ENCODE peak calls at places on chromosomes 2 and 18, in ten cellular contexts. W is neural progenitor cell, E is aorta, V is brain microvascular endothelial cell, J is cardiac muscle cell, N is K562, H is OCI-LY7, Z is HCT116, F is SJSA1, K is adrenal gland. Y is an unnamed sample.

GRCh38 chr2:144183744-144184143 is 336.2 kb downstream of the ZEB2 start:
- DNase-seq in W (no peak), E (no peak), V (no peak), J (no peak), N (no peak), H (peak), Z (no peak), F (no peak), K (no peak), Y (no peak)

GRCh38 chr2:238725298-238725697 is 122.6 kb upstream of the TWIST2 start:
- DNase-seq in W (no peak), E (no peak), V (no peak), J (no peak), N (no peak), H (no peak), Z (no peak), F (no peak), K (no peak), Y (no peak)

GRCh38 chr2:81481242-81481993 is 1176.9 kb upstream of the LRRTM1 start:
- DNase-seq in W (no peak), E (no peak), V (no peak), J (no peak), N (peak), H (no peak), Z (no peak), F (no peak), K (peak), Y (no peak)

GRCh38 chr2:218026244-218026643 is 23.4 kb upstream of the TNS1 start:
- DNase-seq in W (no peak), E (no peak), V (no peak), J (no peak), N (no peak), H (no peak), Z (no peak), F (peak), K (no peak), Y (no peak)

GRCh38 chr2:67290451-67290991 is 106.6 kb upstream of the ETAA1 start:
- DNase-seq in W (no peak), E (peak), V (peak), J (no peak), N (no peak), H (no peak), Z (peak), F (peak), K (no peak), Y (peak)

GRCh38 chr18:57287766-57288165 is 64.6 kb upstream of the ST8SIA3 start:
- DNase-seq in W (no peak), E (no peak), V (no peak), J (no peak), N (no peak), H (no peak), Z (no peak), F (no peak), K (no peak), Y (no peak)

GRCh38 chr2:71784734-71785549 is 331.6 kb downstream of the DYSF start:
- DNase-seq in W (no peak), E (no peak), V (peak), J (no peak), N (peak), H (no peak), Z (peak), F (peak), K (no peak), Y (no peak)

GRCh38 chr18:66752733-66753132 is 148.8 kb upstream of the CDH19 start:
- DNase-seq in W (no peak), E (no peak), V (no peak), J (no peak), N (no peak), H (no peak), Z (no peak), F (no peak), K (no peak), Y (peak)

GRCh38 chr2:1588994-1589611 is 155.2 kb downstream of the PXDN start:
- DNase-seq in W (peak), E (no peak), V (peak), J (no peak), N (no peak), H (no peak), Z (no peak), F (peak), K (no peak), Y (no peak)

GRCh38 chr2:118990757-118991545 is 49.0 kb downstream of the MARCO start:
- DNase-seq in W (no peak), E (no peak), V (no peak), J (no peak), N (no peak), H (no peak), Z (no peak), F (peak), K (no peak), Y (no peak)

GRCh38 chr2:18396328-18396727 is 164.1 kb downstream of the RDH14 start:
- DNase-seq in W (no peak), E (no peak), V (no peak), J (no peak), N (no peak), H (no peak), Z (no peak), F (no peak), K (no peak), Y (no peak)

GRCh38 chr2:1685957-1686783 is 58.1 kb downstream of the PXDN start:
- DNase-seq in W (peak), E (no peak), V (peak), J (no peak), N (no peak), H (no peak), Z (no peak), F (peak), K (no peak), Y (no peak)

GRCh38 chr2:122388208-122388607 is 632.8 kb downstream of the TSN start:
- DNase-seq in W (no peak), E (no peak), V (no peak), J (no peak), N (no peak), H (no peak), Z (no peak), F (no peak), K (no peak), Y (no peak)

GRCh38 chr18:69954719-69955118 is 7.0 kb upstream of the CD226 start:
- DNase-seq in W (no peak), E (no peak), V (no peak), J (no peak), N (no peak), H (no peak), Z (no peak), F (no peak), K (no peak), Y (no peak)

GRCh38 chr2:16014041-16014787 is 73.9 kb downstream of the MYCN start:
- DNase-seq in W (no peak), E (no peak), V (no peak), J (no peak), N (no peak), H (no peak), Z (no peak), F (no peak), K (no peak), Y (no peak)

GRCh38 chr2:45177870-45178269 is 168.6 kb upstream of the SIX2 start:
- DNase-seq in W (no peak), E (no peak), V (peak), J (no peak), N (no peak), H (no peak), Z (no peak), F (no peak), K (no peak), Y (peak)

GRCh38 chr2:209663149-209663548 is 108.5 kb upstream of the UNC80 start:
- DNase-seq in W (peak), E (no peak), V (peak), J (peak), N (no peak), H (no peak), Z (no peak), F (no peak), K (no peak), Y (no peak)

GRCh38 chr18:7545734-7546133 is 21.4 kb upstream of the PTPRM start:
- DNase-seq in W (no peak), E (no peak), V (no peak), J (no peak), N (no peak), H (no peak), Z (no peak), F (no peak), K (no peak), Y (no peak)

GRCh38 chr2:106956879-106957278 is 70.9 kb upstream of the ST6GAL2 start:
- DNase-seq in W (no peak), E (peak), V (peak), J (no peak), N (no peak), H (no peak), Z (no peak), F (peak), K (no peak), Y (no peak)

GRCh38 chr2:28411166-28411755 is 18.6 kb downstream of the FOSL2 start:
- DNase-seq in W (no peak), E (no peak), V (no peak), J (no peak), N (no peak), H (no peak), Z (no peak), F (no peak), K (peak), Y (no peak)

GRCh38 chr18:21496277-21496835 is 104.1 kb downstream of the ESCO1 start:
- DNase-seq in W (no peak), E (no peak), V (no peak), J (no peak), N (no peak), H (no peak), Z (no peak), F (no peak), K (peak), Y (no peak)

GRCh38 chr2:238379096-238379810 is 47.5 kb upstream of the ASB1 start:
- DNase-seq in W (no peak), E (peak), V (peak), J (no peak), N (peak), H (no peak), Z (no peak), F (no peak), K (no peak), Y (no peak)

GRCh38 chr2:124320072-124320471 is 295.0 kb downstream of the CNTNAP5 start:
- DNase-seq in W (no peak), E (no peak), V (no peak), J (no peak), N (no peak), H (no peak), Z (no peak), F (no peak), K (no peak), Y (no peak)

GRCh38 chr2:202408546-202409140 is 32.5 kb downstream of the BMPR2 start:
- DNase-seq in W (no peak), E (no peak), V (no peak), J (no peak), N (no peak), H (no peak), Z (no peak), F (no peak), K (no peak), Y (no peak)

GRCh38 chr2:28729698-28730097 is 21.9 kb upstream of the PPP1CB start:
- DNase-seq in W (no peak), E (no peak), V (no peak), J (no peak), N (no peak), H (no peak), Z (no peak), F (no peak), K (no peak), Y (no peak)

GRCh38 chr2:127631997-127632581 is 13.9 kb upstream of the GPR17 start:
- DNase-seq in W (no peak), E (no peak), V (no peak), J (no peak), N (no peak), H (no peak), Z (no peak), F (no peak), K (no peak), Y (no peak)

GRCh38 chr2:219595250-219595649 is 2.4 kb upstream of the STK11IP start:
- DNase-seq in W (no peak), E (no peak), V (no peak), J (peak), N (peak), H (no peak), Z (no peak), F (no peak), K (no peak), Y (no peak)

GRCh38 chr2:206296128-206296527 is 21.7 kb downstream of the ZDBF2 start:
- DNase-seq in W (no peak), E (no peak), V (peak), J (no peak), N (no peak), H (no peak), Z (no peak), F (no peak), K (no peak), Y (peak)

GRCh38 chr2:240983996-240984498 is 14.4 kb upstream of the SNED1 start:
- DNase-seq in W (no peak), E (peak), V (no peak), J (no peak), N (no peak), H (no peak), Z (no peak), F (no peak), K (peak), Y (no peak)

GRCh38 chr2:46943881-46944798 is 28.5 kb upstream of the MCFD2 start:
- DNase-seq in W (no peak), E (no peak), V (no peak), J (no peak), N (no peak), H (peak), Z (no peak), F (no peak), K (no peak), Y (no peak)

GRCh38 chr18:31819106-31819924 is 58.6 kb upstream of the SLC25A52 start:
- DNase-seq in W (peak), E (no peak), V (peak), J (peak), N (peak), H (peak), Z (peak), F (no peak), K (no peak), Y (no peak)

GRCh38 chr18:73409242-73409641 is 541.5 kb upstream of the NETO1 start:
- DNase-seq in W (no peak), E (no peak), V (no peak), J (no peak), N (no peak), H (no peak), Z (no peak), F (no peak), K (no peak), Y (no peak)

GRCh38 chr18:48127546-48128105 is 197.2 kb upstream of the SMAD2 start:
- DNase-seq in W (no peak), E (no peak), V (no peak), J (no peak), N (no peak), H (no peak), Z (no peak), F (no peak), K (no peak), Y (no peak)

GRCh38 chr2:39492095-39492590 is 55.1 kb upstream of the MAP4K3 start:
- DNase-seq in W (no peak), E (no peak), V (peak), J (no peak), N (peak), H (peak), Z (no peak), F (no peak), K (no peak), Y (peak)

GRCh38 chr2:174121178-174121577 is 127.2 kb downstream of the OLA1 start:
- DNase-seq in W (no peak), E (no peak), V (no peak), J (no peak), N (no peak), H (no peak), Z (peak), F (no peak), K (no peak), Y (no peak)

GRCh38 chr2:37585982-37586621 is 85.3 kb downstream of the CDC42EP3 start:
- DNase-seq in W (no peak), E (peak), V (peak), J (no peak), N (peak), H (no peak), Z (peak), F (peak), K (peak), Y (peak)

GRCh38 chr2:226605642-226606041 is 194.0 kb downstream of the IRS1 start:
- DNase-seq in W (no peak), E (no peak), V (no peak), J (no peak), N (no peak), H (no peak), Z (no peak), F (no peak), K (no peak), Y (no peak)

GRCh38 chr18:12886498-12887126 is 2.6 kb upstream of the PTPN2 start:
- DNase-seq in W (peak), E (no peak), V (no peak), J (no peak), N (peak), H (peak), Z (no peak), F (no peak), K (peak), Y (no peak)

GRCh38 chr18:32470136-32470712 is 458 bp downstream of the GAREM1 start:
- DNase-seq in W (peak), E (peak), V (peak), J (peak), N (peak), H (peak), Z (no peak), F (peak), K (peak), Y (no peak)

GRCh38 chr2:24594283-24594682 is 103.2 kb downstream of the NCOA1 start:
- DNase-seq in W (no peak), E (no peak), V (no peak), J (no peak), N (no peak), H (no peak), Z (no peak), F (no peak), K (no peak), Y (no peak)

DNA sequence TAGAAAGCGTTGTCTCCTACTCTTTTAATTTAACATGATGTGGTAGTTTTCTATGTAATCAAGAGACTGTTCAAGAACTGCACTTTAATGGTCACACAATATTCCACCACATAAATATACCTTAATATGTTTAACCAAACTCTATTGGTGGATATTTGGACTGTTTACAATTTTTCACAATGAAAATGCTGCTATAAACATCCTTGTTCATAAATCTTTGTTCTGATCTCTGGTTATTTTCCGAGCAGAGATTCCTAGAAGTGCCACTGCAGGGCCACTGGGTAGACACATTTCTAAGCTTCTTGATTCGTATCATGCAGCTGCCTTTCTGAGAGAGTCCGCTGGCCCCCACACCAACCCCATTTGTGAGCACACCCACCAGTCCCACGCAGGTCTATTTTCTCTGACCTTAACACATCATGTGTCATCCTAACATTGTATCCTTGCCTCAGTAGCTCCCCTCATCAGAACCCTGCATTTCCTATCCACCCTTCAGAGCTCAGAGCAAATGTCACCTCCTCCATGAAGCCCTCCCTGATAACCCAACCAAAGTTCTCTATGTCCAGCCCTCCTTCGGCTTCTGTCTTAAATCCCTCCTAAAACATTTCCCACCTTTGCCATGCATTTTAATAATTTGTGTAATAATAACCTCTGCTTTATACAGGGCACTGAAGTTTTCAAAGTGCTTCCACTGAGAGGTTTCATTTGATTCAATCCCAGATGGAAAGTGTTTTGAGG is 26.6 kb downstream of the KCNK3 start:
- DNase-seq in W (no peak), E (no peak), V (no peak), J (no peak), N (no peak), H (no peak), Z (no peak), F (no peak), K (no peak), Y (no peak)
- H3K27ac ChIP-seq in W (no peak), E (no peak), V (no peak), J (no peak), N (no peak), H (no peak), Z (no peak), F (no peak), K (peak), Y (no peak)

DNA sequence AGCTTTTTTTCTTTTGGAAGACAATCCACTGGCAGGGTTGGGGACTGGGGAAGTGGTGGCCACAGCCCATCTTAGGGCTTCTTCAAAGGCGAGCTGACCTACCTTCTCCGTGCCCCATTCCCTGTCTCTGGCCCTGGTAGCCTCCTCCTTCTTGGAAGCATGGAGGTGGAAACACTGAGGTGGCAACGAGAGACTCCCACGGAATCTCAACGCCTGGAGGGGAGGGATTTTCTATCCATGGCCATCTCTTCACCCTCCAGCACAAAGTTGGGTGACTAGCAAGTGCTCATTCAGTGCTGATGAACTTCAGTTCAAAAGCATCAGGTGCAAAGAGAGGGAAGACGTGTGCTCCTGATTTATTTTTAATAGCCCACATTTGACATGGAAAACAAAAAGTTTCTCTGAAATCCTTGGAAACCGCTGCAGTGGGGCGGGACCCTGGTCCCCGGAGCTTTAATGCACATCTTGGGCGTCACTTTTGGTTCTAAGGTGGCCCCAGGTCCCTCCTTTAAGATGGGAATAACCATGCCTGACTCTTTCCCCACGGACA is 615 bp upstream of the ARMC9 start:
- DNase-seq in W (no peak), E (no peak), V (no peak), J (no peak), N (no peak), H (no peak), Z (no peak), F (no peak), K (no peak), Y (no peak)
- H3K27ac ChIP-seq in W (no peak), E (no peak), V (peak), J (peak), N (no peak), H (no peak), Z (peak), F (no peak), K (peak), Y (peak)

GRCh38 chr2:96887419-96888081 is 17.7 kb upstream of the SEMA4C start:
- DNase-seq in W (peak), E (peak), V (no peak), J (peak), N (no peak), H (no peak), Z (no peak), F (no peak), K (no peak), Y (no peak)
- H3K27ac ChIP-seq in W (no peak), E (peak), V (no peak), J (no peak), N (peak), H (no peak), Z (no peak), F (no peak), K (no peak), Y (no peak)

DNA sequence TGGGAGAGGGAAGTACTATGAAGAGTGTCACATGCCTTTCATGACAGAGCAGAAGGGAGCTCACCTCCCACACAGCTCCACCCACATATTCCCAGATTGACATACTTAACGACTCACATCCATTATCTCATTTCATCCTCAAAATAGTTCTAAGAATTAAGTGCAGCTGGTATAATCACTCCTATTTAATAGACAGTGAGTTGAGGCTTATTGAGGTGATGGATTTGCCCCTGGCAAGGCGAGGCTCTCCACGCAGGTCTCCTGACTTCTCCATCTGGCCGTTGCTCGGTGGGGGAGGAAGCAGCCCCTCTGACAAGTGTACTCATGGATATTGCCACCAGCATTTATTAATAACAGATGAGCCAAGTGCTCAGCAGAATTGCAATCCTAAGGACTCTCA is 81.4 kb downstream of the TGOLN2 start:
- DNase-seq in W (no peak), E (no peak), V (no peak), J (no peak), N (no peak), H (no peak), Z (no peak), F (no peak), K (no peak), Y (no peak)
- H3K27ac ChIP-seq in W (no peak), E (no peak), V (no peak), J (no peak), N (no peak), H (no peak), Z (no peak), F (no peak), K (no peak), Y (no peak)